ENCODE peak calls at places on chromosomes 3 and 15, in nine cellular contexts. One of them, this sample, is unnamed.

GRCh38 chr3:53196575-53197407 is 35.8 kb downstream of the PRKCD start:
- DNase-seq in activated T-cell treated with anti-CD3 and anti-CD28 coated beads for 4 hours: no peak
- DNase-seq in activated T-helper 1 cell treated with anti-CD3 and anti-CD28 coated beads, Interleukin-2, amount 50 U/mL, for 16 hours: peak
- DNase-seq in NCI-H146: no peak
- DNase-seq in glomerular endothelial cell: no peak
- DNase-seq in T-helper 9 cell: no peak
- DNase-seq in Daoy: peak
- DNase-seq in colonic mucosa: peak
- DNase-seq in globus pallidus: peak
- DNase-seq in this sample: peak

GRCh38 chr15:100147828-100148227 is 193.9 kb downstream of the ADAMTS17 start:
- DNase-seq in activated T-cell treated with anti-CD3 and anti-CD28 coated beads for 4 hours: no peak
- DNase-seq in activated T-helper 1 cell treated with anti-CD3 and anti-CD28 coated beads, Interleukin-2, amount 50 U/mL, for 16 hours: no peak
- DNase-seq in NCI-H146: no peak
- DNase-seq in glomerular endothelial cell: no peak
- DNase-seq in T-helper 9 cell: no peak
- DNase-seq in Daoy: no peak
- DNase-seq in colonic mucosa: no peak
- DNase-seq in globus pallidus: no peak
- DNase-seq in this sample: no peak

GRCh38 chr3:119700269-119700919 is 2.4 kb upstream of the CFAP91 start:
- DNase-seq in activated T-cell treated with anti-CD3 and anti-CD28 coated beads for 4 hours: peak
- DNase-seq in activated T-helper 1 cell treated with anti-CD3 and anti-CD28 coated beads, Interleukin-2, amount 50 U/mL, for 16 hours: no peak
- DNase-seq in NCI-H146: no peak
- DNase-seq in glomerular endothelial cell: no peak
- DNase-seq in T-helper 9 cell: no peak
- DNase-seq in Daoy: peak
- DNase-seq in colonic mucosa: peak
- DNase-seq in globus pallidus: no peak
- DNase-seq in this sample: no peak

GRCh38 chr15:55230051-55230670 is 33.4 kb upstream of the RSL24D1 start:
- DNase-seq in activated T-cell treated with anti-CD3 and anti-CD28 coated beads for 4 hours: no peak
- DNase-seq in activated T-helper 1 cell treated with anti-CD3 and anti-CD28 coated beads, Interleukin-2, amount 50 U/mL, for 16 hours: no peak
- DNase-seq in NCI-H146: no peak
- DNase-seq in glomerular endothelial cell: no peak
- DNase-seq in T-helper 9 cell: no peak
- DNase-seq in Daoy: no peak
- DNase-seq in colonic mucosa: no peak
- DNase-seq in globus pallidus: no peak
- DNase-seq in this sample: no peak

GRCh38 chr3:196706313-196706712 is 5.7 kb downstream of the CEP19 start:
- DNase-seq in activated T-cell treated with anti-CD3 and anti-CD28 coated beads for 4 hours: no peak
- DNase-seq in activated T-helper 1 cell treated with anti-CD3 and anti-CD28 coated beads, Interleukin-2, amount 50 U/mL, for 16 hours: no peak
- DNase-seq in NCI-H146: no peak
- DNase-seq in glomerular endothelial cell: no peak
- DNase-seq in T-helper 9 cell: no peak
- DNase-seq in Daoy: no peak
- DNase-seq in colonic mucosa: no peak
- DNase-seq in globus pallidus: no peak
- DNase-seq in this sample: no peak

GRCh38 chr3:10935846-10936631 is 56.5 kb upstream of the SLC6A1 start:
- DNase-seq in activated T-cell treated with anti-CD3 and anti-CD28 coated beads for 4 hours: no peak
- DNase-seq in activated T-helper 1 cell treated with anti-CD3 and anti-CD28 coated beads, Interleukin-2, amount 50 U/mL, for 16 hours: no peak
- DNase-seq in NCI-H146: no peak
- DNase-seq in glomerular endothelial cell: no peak
- DNase-seq in T-helper 9 cell: no peak
- DNase-seq in Daoy: no peak
- DNase-seq in colonic mucosa: no peak
- DNase-seq in globus pallidus: no peak
- DNase-seq in this sample: no peak

GRCh38 chr3:9397911-9398714 is 698 bp downstream of the SETD5 start:
- DNase-seq in activated T-cell treated with anti-CD3 and anti-CD28 coated beads for 4 hours: peak
- DNase-seq in activated T-helper 1 cell treated with anti-CD3 and anti-CD28 coated beads, Interleukin-2, amount 50 U/mL, for 16 hours: peak
- DNase-seq in NCI-H146: peak
- DNase-seq in glomerular endothelial cell: no peak
- DNase-seq in T-helper 9 cell: peak
- DNase-seq in Daoy: peak
- DNase-seq in colonic mucosa: peak
- DNase-seq in globus pallidus: peak
- DNase-seq in this sample: peak

GRCh38 chr3:146142757-146143156 is 18.2 kb downstream of the PLOD2 start:
- DNase-seq in activated T-cell treated with anti-CD3 and anti-CD28 coated beads for 4 hours: no peak
- DNase-seq in activated T-helper 1 cell treated with anti-CD3 and anti-CD28 coated beads, Interleukin-2, amount 50 U/mL, for 16 hours: no peak
- DNase-seq in NCI-H146: no peak
- DNase-seq in glomerular endothelial cell: no peak
- DNase-seq in T-helper 9 cell: no peak
- DNase-seq in Daoy: peak
- DNase-seq in colonic mucosa: no peak
- DNase-seq in globus pallidus: no peak
- DNase-seq in this sample: peak

GRCh38 chr3:127213381-127213918 is 20.5 kb downstream of the PRR23E start:
- DNase-seq in activated T-cell treated with anti-CD3 and anti-CD28 coated beads for 4 hours: no peak
- DNase-seq in activated T-helper 1 cell treated with anti-CD3 and anti-CD28 coated beads, Interleukin-2, amount 50 U/mL, for 16 hours: no peak
- DNase-seq in NCI-H146: no peak
- DNase-seq in glomerular endothelial cell: no peak
- DNase-seq in T-helper 9 cell: no peak
- DNase-seq in Daoy: no peak
- DNase-seq in colonic mucosa: peak
- DNase-seq in globus pallidus: no peak
- DNase-seq in this sample: no peak

GRCh38 chr3:4495294-4496110 is 2.4 kb downstream of the ITPR1 start:
- DNase-seq in activated T-cell treated with anti-CD3 and anti-CD28 coated beads for 4 hours: no peak
- DNase-seq in activated T-helper 1 cell treated with anti-CD3 and anti-CD28 coated beads, Interleukin-2, amount 50 U/mL, for 16 hours: no peak
- DNase-seq in NCI-H146: no peak
- DNase-seq in glomerular endothelial cell: no peak
- DNase-seq in T-helper 9 cell: no peak
- DNase-seq in Daoy: no peak
- DNase-seq in colonic mucosa: no peak
- DNase-seq in globus pallidus: peak
- DNase-seq in this sample: no peak

GRCh38 chr15:60937278-60937677 is 291.8 kb downstream of the RORA start:
- DNase-seq in activated T-cell treated with anti-CD3 and anti-CD28 coated beads for 4 hours: no peak
- DNase-seq in activated T-helper 1 cell treated with anti-CD3 and anti-CD28 coated beads, Interleukin-2, amount 50 U/mL, for 16 hours: no peak
- DNase-seq in NCI-H146: no peak
- DNase-seq in glomerular endothelial cell: no peak
- DNase-seq in T-helper 9 cell: no peak
- DNase-seq in Daoy: no peak
- DNase-seq in colonic mucosa: no peak
- DNase-seq in globus pallidus: no peak
- DNase-seq in this sample: no peak

GRCh38 chr3:141789281-141789680 is 26.1 kb downstream of the GRK7 start:
- DNase-seq in activated T-cell treated with anti-CD3 and anti-CD28 coated beads for 4 hours: no peak
- DNase-seq in activated T-helper 1 cell treated with anti-CD3 and anti-CD28 coated beads, Interleukin-2, amount 50 U/mL, for 16 hours: no peak
- DNase-seq in NCI-H146: no peak
- DNase-seq in glomerular endothelial cell: no peak
- DNase-seq in T-helper 9 cell: no peak
- DNase-seq in Daoy: peak
- DNase-seq in colonic mucosa: no peak
- DNase-seq in globus pallidus: no peak
- DNase-seq in this sample: peak

GRCh38 chr3:127610105-127610504 is 11.9 kb downstream of the MCM2 start:
- DNase-seq in activated T-cell treated with anti-CD3 and anti-CD28 coated beads for 4 hours: no peak
- DNase-seq in activated T-helper 1 cell treated with anti-CD3 and anti-CD28 coated beads, Interleukin-2, amount 50 U/mL, for 16 hours: no peak
- DNase-seq in NCI-H146: no peak
- DNase-seq in glomerular endothelial cell: no peak
- DNase-seq in T-helper 9 cell: no peak
- DNase-seq in Daoy: peak
- DNase-seq in colonic mucosa: no peak
- DNase-seq in globus pallidus: no peak
- DNase-seq in this sample: no peak

GRCh38 chr3:66898155-66898554 is 100.0 kb upstream of the KBTBD8 start:
- DNase-seq in activated T-cell treated with anti-CD3 and anti-CD28 coated beads for 4 hours: no peak
- DNase-seq in activated T-helper 1 cell treated with anti-CD3 and anti-CD28 coated beads, Interleukin-2, amount 50 U/mL, for 16 hours: no peak
- DNase-seq in NCI-H146: no peak
- DNase-seq in glomerular endothelial cell: no peak
- DNase-seq in T-helper 9 cell: no peak
- DNase-seq in Daoy: no peak
- DNase-seq in colonic mucosa: no peak
- DNase-seq in globus pallidus: no peak
- DNase-seq in this sample: no peak

GRCh38 chr3:53523346-53523745 is 28.9 kb downstream of the CACNA1D start:
- DNase-seq in activated T-cell treated with anti-CD3 and anti-CD28 coated beads for 4 hours: no peak
- DNase-seq in activated T-helper 1 cell treated with anti-CD3 and anti-CD28 coated beads, Interleukin-2, amount 50 U/mL, for 16 hours: no peak
- DNase-seq in NCI-H146: no peak
- DNase-seq in glomerular endothelial cell: no peak
- DNase-seq in T-helper 9 cell: no peak
- DNase-seq in Daoy: no peak
- DNase-seq in colonic mucosa: no peak
- DNase-seq in globus pallidus: no peak
- DNase-seq in this sample: no peak

GRCh38 chr3:64342940-64343691 is 117.8 kb upstream of the PRICKLE2 start:
- DNase-seq in activated T-cell treated with anti-CD3 and anti-CD28 coated beads for 4 hours: no peak
- DNase-seq in activated T-helper 1 cell treated with anti-CD3 and anti-CD28 coated beads, Interleukin-2, amount 50 U/mL, for 16 hours: no peak
- DNase-seq in NCI-H146: no peak
- DNase-seq in glomerular endothelial cell: no peak
- DNase-seq in T-helper 9 cell: no peak
- DNase-seq in Daoy: peak
- DNase-seq in colonic mucosa: no peak
- DNase-seq in globus pallidus: no peak
- DNase-seq in this sample: no peak

GRCh38 chr15:75720297-75720696 is 7.6 kb upstream of the CSPG4 start:
- DNase-seq in activated T-cell treated with anti-CD3 and anti-CD28 coated beads for 4 hours: no peak
- DNase-seq in activated T-helper 1 cell treated with anti-CD3 and anti-CD28 coated beads, Interleukin-2, amount 50 U/mL, for 16 hours: no peak
- DNase-seq in NCI-H146: no peak
- DNase-seq in glomerular endothelial cell: no peak
- DNase-seq in T-helper 9 cell: no peak
- DNase-seq in Daoy: no peak
- DNase-seq in colonic mucosa: no peak
- DNase-seq in globus pallidus: no peak
- DNase-seq in this sample: no peak

GRCh38 chr15:100201376-100202280 is 140.1 kb downstream of the ADAMTS17 start:
- DNase-seq in activated T-cell treated with anti-CD3 and anti-CD28 coated beads for 4 hours: no peak
- DNase-seq in activated T-helper 1 cell treated with anti-CD3 and anti-CD28 coated beads, Interleukin-2, amount 50 U/mL, for 16 hours: no peak
- DNase-seq in NCI-H146: no peak
- DNase-seq in glomerular endothelial cell: no peak
- DNase-seq in T-helper 9 cell: no peak
- DNase-seq in Daoy: peak
- DNase-seq in colonic mucosa: no peak
- DNase-seq in globus pallidus: no peak
- DNase-seq in this sample: no peak

This sample was measured in A673.